ENCODE peak calls at places on chromosomes 11 and 22, in five cellular contexts. One of them, this sample, is unnamed.

GRCh38 chr22:46563381-46564083 is 26.1 kb upstream of the CELSR1 start:
- DNase-seq in cardiac muscle cell: peak; percentile 72
- DNase-seq in thyroid gland: peak; percentile 81
- DNase-seq in uterus: no peak
- DNase-seq in ovary: peak; percentile 48
- DNase-seq in this sample: no peak

GRCh38 chr11:77187105-77187750 is 59.2 kb downstream of the MYO7A start:
- DNase-seq in ovary: no peak
- DNase-seq in cardiac muscle cell: no peak
- DNase-seq in uterus: no peak
- DNase-seq in thyroid gland: no peak
- DNase-seq in this sample: no peak

GRCh38 chr11:35511666-35512065 is 13.8 kb downstream of the PAMR1 start:
- DNase-seq in cardiac muscle cell: peak; percentile 47
- DNase-seq in thyroid gland: no peak
- DNase-seq in ovary: no peak
- DNase-seq in uterus: no peak
- DNase-seq in this sample: no peak

GRCh38 chr22:49368976-49369725 is 458.5 kb downstream of the BRD1 start:
- DNase-seq in cardiac muscle cell: no peak
- DNase-seq in thyroid gland: no peak
- DNase-seq in ovary: no peak
- DNase-seq in uterus: no peak
- DNase-seq in this sample: peak; percentile 70

GRCh38 chr11:8061555-8062428 is 19.2 kb upstream of the TUB start:
- DNase-seq in ovary: no peak
- DNase-seq in cardiac muscle cell: no peak
- DNase-seq in uterus: peak; percentile 15
- DNase-seq in thyroid gland: no peak
- DNase-seq in this sample: no peak

GRCh38 chr11:1085440-1086170 is 10.9 kb downstream of the MUC2 start:
- DNase-seq in thyroid gland: no peak
- DNase-seq in uterus: no peak
- DNase-seq in cardiac muscle cell: no peak
- DNase-seq in ovary: peak; percentile 4
- DNase-seq in this sample: no peak

GRCh38 chr11:113705871-113706654 is at the start of gene TMPRSS5:
- DNase-seq in cardiac muscle cell: no peak
- DNase-seq in ovary: no peak
- DNase-seq in uterus: no peak
- DNase-seq in thyroid gland: no peak
- DNase-seq in this sample: no peak

GRCh38 chr22:46691571-46691970 is 46.5 kb downstream of the CERK start:
- DNase-seq in uterus: no peak
- DNase-seq in ovary: no peak
- DNase-seq in cardiac muscle cell: no peak
- DNase-seq in thyroid gland: no peak
- DNase-seq in this sample: no peak

GRCh38 chr11:126403658-126404057 is 48.2 kb downstream of the ST3GAL4 start:
- DNase-seq in ovary: no peak
- DNase-seq in uterus: no peak
- DNase-seq in thyroid gland: no peak
- DNase-seq in cardiac muscle cell: no peak
- DNase-seq in this sample: no peak

GRCh38 chr11:9138612-9139579 is 47.5 kb upstream of the SCUBE2 start:
- DNase-seq in cardiac muscle cell: peak; percentile 82
- DNase-seq in ovary: peak; percentile 38
- DNase-seq in uterus: peak; percentile 39
- DNase-seq in thyroid gland: peak; percentile 29
- DNase-seq in this sample: no peak

GRCh38 chr11:96213500-96213899 is 129.5 kb downstream of the MAML2 start:
- DNase-seq in uterus: no peak
- DNase-seq in thyroid gland: no peak
- DNase-seq in cardiac muscle cell: peak; percentile 74
- DNase-seq in ovary: no peak
- DNase-seq in this sample: no peak

GRCh38 chr22:39954584-39955055 is 5.6 kb upstream of the TMA7B start:
- DNase-seq in ovary: no peak
- DNase-seq in cardiac muscle cell: peak; percentile 96
- DNase-seq in thyroid gland: no peak
- DNase-seq in uterus: no peak
- DNase-seq in this sample: no peak

GRCh38 chr11:121366970-121367369 is 74.4 kb downstream of the SC5D start:
- DNase-seq in ovary: no peak
- DNase-seq in cardiac muscle cell: no peak
- DNase-seq in uterus: peak; percentile 18
- DNase-seq in thyroid gland: peak; percentile 81
- DNase-seq in this sample: no peak

GRCh38 chr22:41596776-41597634 is 7.4 kb upstream of the PMM1 start:
- DNase-seq in uterus: no peak
- DNase-seq in thyroid gland: peak; percentile 89
- DNase-seq in cardiac muscle cell: peak; percentile 68
- DNase-seq in ovary: peak; percentile 69
- DNase-seq in this sample: no peak

GRCh38 chr11:42025404-42025803 is 566.0 kb upstream of the LRRC4C start:
- DNase-seq in cardiac muscle cell: no peak
- DNase-seq in thyroid gland: no peak
- DNase-seq in ovary: no peak
- DNase-seq in uterus: no peak
- DNase-seq in this sample: no peak

GRCh38 chr11:561148-562003 is 606 bp downstream of the RASSF7 start:
- DNase-seq in cardiac muscle cell: no peak
- DNase-seq in ovary: no peak
- DNase-seq in uterus: no peak
- DNase-seq in thyroid gland: peak; percentile 52
- DNase-seq in this sample: no peak

GRCh38 chr22:41360126-41360525 is 21.6 kb upstream of the TEF start:
- DNase-seq in ovary: no peak
- DNase-seq in thyroid gland: peak; percentile 96
- DNase-seq in cardiac muscle cell: no peak
- DNase-seq in uterus: no peak
- DNase-seq in this sample: no peak

GRCh38 chr11:114762437-114762836 is 84.1 kb downstream of the NXPE2 start:
- DNase-seq in cardiac muscle cell: peak; percentile 75
- DNase-seq in ovary: peak; percentile 27
- DNase-seq in thyroid gland: peak; percentile 60
- DNase-seq in uterus: peak; percentile 44
- DNase-seq in this sample: no peak

GRCh38 chr11:76239483-76240142 is 33.3 kb upstream of the WNT11 start:
- DNase-seq in ovary: no peak
- DNase-seq in cardiac muscle cell: no peak
- DNase-seq in uterus: no peak
- DNase-seq in thyroid gland: no peak
- DNase-seq in this sample: no peak

GRCh38 chr22:29186302-29186701 is 19.4 kb upstream of the EMID1 start:
- DNase-seq in cardiac muscle cell: no peak
- DNase-seq in thyroid gland: no peak
- DNase-seq in ovary: no peak
- DNase-seq in uterus: no peak
- DNase-seq in this sample: no peak

GRCh38 chr11:114145166-114145695 is 85.7 kb downstream of the ZBTB16 start:
- DNase-seq in cardiac muscle cell: peak; percentile 26
- DNase-seq in thyroid gland: no peak
- DNase-seq in ovary: no peak
- DNase-seq in uterus: no peak
- DNase-seq in this sample: no peak

GRCh38 chr11:115321602-115322289 is 182.5 kb downstream of the CADM1 start:
- DNase-seq in cardiac muscle cell: no peak
- DNase-seq in ovary: no peak
- DNase-seq in thyroid gland: no peak
- DNase-seq in uterus: no peak
- DNase-seq in this sample: no peak

GRCh38 chr22:22070371-22070824 is 87.8 kb upstream of the TOP3B start:
- DNase-seq in cardiac muscle cell: no peak
- DNase-seq in thyroid gland: no peak
- DNase-seq in uterus: no peak
- DNase-seq in ovary: no peak
- DNase-seq in this sample: no peak

GRCh38 chr11:130435671-130436070 is 7.3 kb upstream of the ADAMTS8 start:
- DNase-seq in uterus: no peak
- DNase-seq in thyroid gland: peak; percentile 41
- DNase-seq in ovary: no peak
- DNase-seq in cardiac muscle cell: no peak
- DNase-seq in this sample: no peak

GRCh38 chr11:38332046-38332445 is 1734.0 kb upstream of the RAG2 start:
- DNase-seq in ovary: no peak
- DNase-seq in thyroid gland: no peak
- DNase-seq in cardiac muscle cell: no peak
- DNase-seq in uterus: no peak
- DNase-seq in this sample: no peak

GRCh38 chr22:41996826-41997225 is 1.8 kb upstream of the WBP2NL start:
- DNase-seq in cardiac muscle cell: no peak
- DNase-seq in thyroid gland: no peak
- DNase-seq in uterus: no peak
- DNase-seq in ovary: no peak
- DNase-seq in this sample: peak; percentile 41

GRCh38 chr11:102430158-102430836 is 22.3 kb downstream of the TMEM123 start:
- DNase-seq in cardiac muscle cell: no peak
- DNase-seq in thyroid gland: no peak
- DNase-seq in ovary: no peak
- DNase-seq in uterus: no peak
- DNase-seq in this sample: no peak
- H3K27ac ChIP-seq in cardiac muscle cell: no peak overlapping the region
- H3K27ac ChIP-seq in thyroid gland: peak overlapping the region; percentile 20
- H3K27ac ChIP-seq in ovary: no peak overlapping the region
- H3K27ac ChIP-seq in uterus: peak overlapping the region; percentile 1
- H3K27ac ChIP-seq in this sample: no peak overlapping the region

GRCh38 chr11:61914471-61915171 is 2.7 kb downstream of the RAB3IL1 start:
- DNase-seq in cardiac muscle cell: no peak
- DNase-seq in ovary: no peak
- DNase-seq in uterus: peak; percentile 10
- DNase-seq in thyroid gland: no peak
- DNase-seq in this sample: peak; percentile 45
- H3K4me1 ChIP-seq in cardiac muscle cell: peaks cover 1% of the 10 kb centered on the region
- H3K4me1 ChIP-seq in ovary: peaks cover 44% of the 10 kb centered on the region
- H3K4me1 ChIP-seq in uterus: no peaks in the 10 kb centered on the region
- H3K4me1 ChIP-seq in thyroid gland: peaks cover 42% of the 10 kb centered on the region
- H3K4me1 ChIP-seq in this sample: peaks cover 48% of the 10 kb centered on the region

DNA sequence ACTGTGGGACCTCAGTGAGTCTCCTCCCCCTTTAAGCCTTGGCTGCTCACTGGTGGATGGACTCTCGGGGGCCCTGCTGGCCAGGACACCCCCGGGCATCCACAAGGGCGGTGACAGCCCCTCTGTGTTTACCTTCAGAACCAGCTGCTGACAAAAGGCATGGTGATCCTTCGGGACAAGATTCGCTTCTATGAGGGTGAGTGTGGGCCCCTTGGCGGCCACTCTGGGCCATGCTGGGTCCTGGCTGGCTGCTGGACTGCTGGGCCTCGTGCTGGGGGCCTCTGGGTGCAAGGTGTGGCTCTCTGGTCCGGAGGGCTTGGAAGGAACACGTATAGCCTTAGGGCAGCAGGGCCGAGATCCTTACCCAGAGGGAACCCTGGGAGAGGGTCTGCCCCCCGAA is 24.4 kb downstream of the PRR5 start:
- DNase-seq in thyroid gland: no peak
- DNase-seq in cardiac muscle cell: no peak
- DNase-seq in ovary: no peak
- DNase-seq in uterus: no peak
- DNase-seq in this sample: no peak
- H3K27ac ChIP-seq in thyroid gland: no peak overlapping the region
- H3K27ac ChIP-seq in cardiac muscle cell: no peak overlapping the region
- H3K27ac ChIP-seq in ovary: no peak overlapping the region
- H3K27ac ChIP-seq in uterus: no peak overlapping the region
- H3K27ac ChIP-seq in this sample: no peak overlapping the region

GRCh38 chr11:78449866-78450265 is 32.2 kb upstream of the GAB2 start:
- DNase-seq in uterus: no peak
- DNase-seq in cardiac muscle cell: no peak
- DNase-seq in thyroid gland: no peak
- DNase-seq in ovary: no peak
- DNase-seq in this sample: no peak
- H3K4me1 ChIP-seq in uterus: no peaks in the 10 kb centered on the region
- H3K4me1 ChIP-seq in cardiac muscle cell: no peaks in the 10 kb centered on the region
- H3K4me1 ChIP-seq in thyroid gland: no peaks in the 10 kb centered on the region
- H3K4me1 ChIP-seq in ovary: no peaks in the 10 kb centered on the region
- H3K4me1 ChIP-seq in this sample: no peaks in the 10 kb centered on the region

GRCh38 chr22:34760276-34761008 is 305.5 kb upstream of the ISX start:
- DNase-seq in uterus: no peak
- DNase-seq in ovary: no peak
- DNase-seq in thyroid gland: no peak
- DNase-seq in cardiac muscle cell: no peak
- DNase-seq in this sample: no peak
- H3K27ac ChIP-seq in uterus: no peak overlapping the region
- H3K27ac ChIP-seq in ovary: no peak overlapping the region
- H3K27ac ChIP-seq in thyroid gland: no peak overlapping the region
- H3K27ac ChIP-seq in cardiac muscle cell: no peak overlapping the region
- H3K27ac ChIP-seq in this sample: no peak overlapping the region

DNA sequence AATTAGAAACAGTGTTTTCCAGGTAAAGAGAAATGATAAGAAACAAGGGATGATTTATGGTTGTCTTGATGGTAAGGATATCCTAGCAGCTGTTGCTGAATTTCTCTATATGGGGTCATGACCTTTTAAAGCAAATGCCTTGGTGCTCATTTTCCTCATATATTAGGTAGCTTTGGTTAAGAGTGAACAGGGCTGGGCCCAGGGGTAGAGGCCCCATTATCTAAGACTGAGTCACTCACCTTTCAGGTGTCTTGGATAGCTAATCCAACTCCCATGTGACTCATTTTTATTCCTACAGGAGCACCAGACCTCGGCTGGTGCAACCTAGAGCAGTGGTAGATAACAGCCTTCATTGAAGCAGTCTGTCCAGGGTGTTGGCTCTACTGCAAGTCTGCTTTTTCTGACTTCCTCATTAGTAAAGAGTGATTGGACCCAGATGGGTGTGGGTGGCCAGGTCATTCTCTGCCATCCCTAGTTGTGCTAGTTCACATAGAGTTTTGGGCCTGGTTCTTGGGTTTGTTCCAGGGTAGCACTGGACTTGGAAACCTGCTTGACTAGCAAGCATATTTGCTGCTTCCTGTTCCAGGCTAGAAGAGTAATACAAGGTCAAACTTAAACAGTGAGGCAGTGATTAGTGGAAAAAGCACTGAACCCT is 37.4 kb downstream of the CTNND1 start:
- DNase-seq in uterus: peak; percentile 36
- DNase-seq in cardiac muscle cell: peak; percentile 66
- DNase-seq in ovary: peak; percentile 47
- DNase-seq in thyroid gland: peak; percentile 69
- DNase-seq in this sample: peak; percentile 76
- H3K4me1 ChIP-seq in uterus: no peaks in the 10 kb centered on the region
- H3K4me1 ChIP-seq in cardiac muscle cell: peaks cover 14% of the 10 kb centered on the region
- H3K4me1 ChIP-seq in ovary: peaks cover 3% of the 10 kb centered on the region
- H3K4me1 ChIP-seq in thyroid gland: peaks cover 28% of the 10 kb centered on the region
- H3K4me1 ChIP-seq in this sample: peaks cover 36% of the 10 kb centered on the region

DNA sequence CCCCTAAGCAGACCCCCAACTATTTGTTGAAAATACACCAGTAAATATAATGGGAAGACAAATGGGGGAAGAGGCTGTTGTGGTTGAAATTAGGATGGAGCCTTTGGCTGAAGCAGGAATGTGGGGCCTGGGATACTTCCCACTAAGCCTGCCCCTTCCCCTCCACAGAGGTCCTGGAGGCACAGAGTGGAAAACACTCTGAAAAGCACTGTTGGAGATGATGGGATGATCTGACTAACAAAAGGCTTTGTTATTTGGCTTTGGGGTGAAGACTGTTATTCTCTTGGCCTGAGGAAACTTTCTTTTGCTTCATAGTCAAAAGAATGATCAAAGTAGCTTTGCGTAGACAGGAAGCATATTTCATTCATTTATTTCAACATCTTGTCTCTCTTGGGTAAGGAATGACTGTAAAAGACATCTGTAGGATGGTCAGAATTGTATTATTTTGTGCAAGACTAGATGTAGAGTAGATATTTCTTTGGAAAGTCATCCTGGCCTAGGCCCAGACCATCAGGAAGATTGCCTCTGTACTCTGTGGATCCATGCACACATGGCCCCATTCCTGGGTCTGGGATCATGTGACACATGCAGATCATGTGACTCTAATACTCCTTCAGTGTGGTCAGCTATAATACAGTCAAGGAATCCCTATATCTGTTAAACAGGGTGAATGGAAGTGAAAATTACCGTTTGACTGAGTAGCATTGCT is 111.5 kb downstream of the SPON1 start:
- DNase-seq in uterus: peak; percentile 75
- DNase-seq in ovary: no peak
- DNase-seq in cardiac muscle cell: peak; percentile 65
- DNase-seq in thyroid gland: no peak
- DNase-seq in this sample: no peak
- H3K27ac ChIP-seq in uterus: peak overlapping the region; percentile 36
- H3K27ac ChIP-seq in ovary: no peak overlapping the region
- H3K27ac ChIP-seq in cardiac muscle cell: no peak overlapping the region
- H3K27ac ChIP-seq in thyroid gland: no peak overlapping the region
- H3K27ac ChIP-seq in this sample: no peak overlapping the region

This sample was measured in suprapubic skin.